ENCODE peak calls at places on chromosomes 12 and 14, in five cellular contexts. E is endothelial cell of umbilical vein, I is mammary epithelial cell, M is OCI-LY7, F is neural progenitor cell. Z is an unnamed sample.

GRCh38 chr14:91286530-91286937 is 42.0 kb upstream of the GPR68 start:
- DNase-seq in M (peak; percentile 80), I (peak; percentile 64), E (peak; percentile 82), F (peak; percentile 83), Z (peak; percentile 80)

GRCh38 chr12:78457951-78458350 is 406.6 kb upstream of the SYT1 start:
- DNase-seq in I (no peak), E (no peak), M (peak; percentile 66), F (no peak), Z (no peak)

GRCh38 chr12:45377815-45378214 is 161.9 kb downstream of the ANO6 start:
- DNase-seq in F (no peak), E (no peak), M (no peak), I (no peak), Z (no peak)

GRCh38 chr14:64636208-64636979 is 67.8 kb upstream of the PLEKHG3 start:
- DNase-seq in M (peak; percentile 69), I (peak; percentile 29), F (peak; percentile 81), E (peak; percentile 65), Z (peak; percentile 63)

GRCh38 chr12:50242751-50243191 is 40.5 kb downstream of the LIMA1 start:
- DNase-seq in F (no peak), M (no peak), I (peak; percentile 58), E (no peak), Z (no peak)

GRCh38 chr12:86948851-86949250 is 692.7 kb upstream of the MGAT4C start:
- DNase-seq in F (no peak), M (no peak), E (no peak), I (no peak), Z (no peak)

GRCh38 chr12:7145671-7146070 is 15.5 kb downstream of the CLSTN3 start:
- DNase-seq in E (no peak), I (no peak), F (no peak), M (no peak), Z (no peak)

GRCh38 chr12:58202933-58203713 is 261.8 kb downstream of the ATP23 start:
- DNase-seq in M (peak; percentile 77), I (no peak), E (peak; percentile 90), F (no peak), Z (no peak)

GRCh38 chr14:81313200-81313599 is 86.9 kb downstream of the STON2 start:
- DNase-seq in M (no peak), E (no peak), F (no peak), I (peak; percentile 64), Z (no peak)

GRCh38 chr14:104320611-104321086 is 182.3 kb downstream of the KIF26A start:
- DNase-seq in E (no peak), F (no peak), I (no peak), M (no peak), Z (no peak)

GRCh38 chr14:104323551-104324175 is 185.3 kb downstream of the KIF26A start:
- DNase-seq in F (no peak), M (no peak), I (no peak), E (no peak), Z (no peak)

GRCh38 chr14:104319489-104320241 is 181.3 kb downstream of the KIF26A start:
- DNase-seq in M (no peak), F (no peak), E (no peak), I (no peak), Z (no peak)

GRCh38 chr14:104322531-104323466 is 184.4 kb downstream of the KIF26A start:
- DNase-seq in F (peak; percentile 41), E (no peak), M (no peak), I (no peak), Z (no peak)

GRCh38 chr14:104321151-104322130 is 183.1 kb downstream of the KIF26A start:
- DNase-seq in F (no peak), E (no peak), I (no peak), M (no peak), Z (no peak)
- H3K4me1 ChIP-seq in F (no peaks in the 10 kb centered on the region), E (no peaks in the 10 kb centered on the region), I (no peaks in the 10 kb centered on the region), M (no peaks in the 10 kb centered on the region), Z (no peaks in the 10 kb centered on the region)

GRCh38 chr12:81259360-81259759 is 181.5 kb downstream of the ACSS3 start:
- DNase-seq in I (no peak), F (no peak), M (no peak), E (no peak), Z (no peak)

GRCh38 chr12:81253360-81253759 is 175.5 kb downstream of the ACSS3 start:
- DNase-seq in M (no peak), I (no peak), E (no peak), F (no peak), Z (no peak)

GRCh38 chr12:81255456-81255855 is 177.6 kb downstream of the ACSS3 start:
- DNase-seq in F (no peak), M (no peak), E (no peak), I (no peak), Z (no peak)

GRCh38 chr12:81257952-81258551 is 180.2 kb downstream of the ACSS3 start:
- DNase-seq in I (peak; percentile 26), F (peak; percentile 56), M (peak; percentile 24), E (peak; percentile 66), Z (peak; percentile 24)

DNA sequence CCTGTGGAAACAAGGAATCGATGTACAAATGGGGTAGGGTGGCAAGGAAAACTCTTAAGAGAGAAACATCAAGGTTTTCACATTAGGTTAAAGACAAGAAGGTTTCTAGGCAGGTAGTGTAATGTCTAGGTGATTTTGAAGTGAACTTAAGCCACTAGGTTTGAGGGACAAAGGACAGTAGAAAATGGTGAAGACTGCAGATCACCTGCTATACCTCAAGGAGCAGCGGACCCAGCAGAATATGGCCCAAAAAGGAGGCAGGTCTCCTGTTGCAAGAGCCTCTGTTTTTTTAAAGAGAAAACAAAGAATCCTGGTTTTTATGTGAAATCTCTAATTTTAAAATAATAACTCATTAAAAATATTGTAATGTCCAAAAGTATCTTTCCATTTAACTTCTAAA is 178.1 kb downstream of the ACSS3 start:
- DNase-seq in I (no peak), F (no peak), E (no peak), M (no peak), Z (no peak)
- H2AFZ ChIP-seq in I (no peak overlapping the region), F (no peak overlapping the region), E (no peak overlapping the region), M (no peak overlapping the region), Z (peak overlapping the region; percentile 5)

DNA sequence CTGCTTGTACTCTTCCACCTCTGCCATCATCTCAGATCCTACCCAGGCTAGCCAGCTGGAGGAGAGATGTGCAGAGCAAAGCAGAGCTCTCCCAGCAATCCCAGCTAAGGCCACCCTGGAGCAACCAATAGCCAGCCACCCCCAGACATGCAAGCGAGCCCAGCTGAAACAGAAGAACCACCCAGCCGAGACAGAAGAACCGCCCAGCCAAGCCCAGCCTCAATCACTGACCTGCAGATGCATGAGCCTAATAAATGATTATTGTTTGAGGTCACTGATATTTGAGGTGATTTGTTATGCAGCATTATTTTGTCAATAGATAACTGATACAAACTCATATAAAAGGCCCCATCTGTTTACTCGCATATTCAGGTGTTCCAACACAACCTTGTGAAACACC is 106.3 kb downstream of the SCARB1 start:
- DNase-seq in I (no peak), M (no peak), E (no peak), F (no peak), Z (no peak)
- H3K4me1 ChIP-seq in I (peaks cover 15% of the 10 kb centered on the region), M (no peaks in the 10 kb centered on the region), E (no peaks in the 10 kb centered on the region), F (peaks cover 11% of the 10 kb centered on the region), Z (peaks cover 18% of the 10 kb centered on the region)

GRCh38 chr14:68840454-68840853 is 47.6 kb upstream of the ZFP36L1 start:
- DNase-seq in F (no peak), I (no peak), E (no peak), M (no peak), Z (no peak)
- H2AFZ ChIP-seq in F (no peak overlapping the region), I (no peak overlapping the region), E (no peak overlapping the region), M (no peak overlapping the region), Z (no peak overlapping the region)

GRCh38 chr12:108821407-108822397 is 35.7 kb downstream of the SSH1 start:
- DNase-seq in F (no peak), I (peak; percentile 40), E (no peak), M (no peak), Z (no peak)
- H3K4me1 ChIP-seq in F (peaks cover 14% of the 10 kb centered on the region), I (peaks cover 36% of the 10 kb centered on the region), E (peaks cover 58% of the 10 kb centered on the region), M (peaks cover 14% of the 10 kb centered on the region), Z (peaks cover 10% of the 10 kb centered on the region)

GRCh38 chr12:10243803-10244520 is 31.3 kb downstream of the GABARAPL1 start:
- DNase-seq in E (no peak), M (peak; percentile 91), F (no peak), I (no peak), Z (no peak)
- H2AFZ ChIP-seq in E (no peak overlapping the region), M (peak overlapping the region; percentile 91), F (no peak overlapping the region), I (no peak overlapping the region), Z (no peak overlapping the region)

GRCh38 chr14:89613260-89614008 is 196.4 kb upstream of the FOXN3 start:
- DNase-seq in F (no peak), E (no peak), M (no peak), I (no peak), Z (no peak)
- H3K4me1 ChIP-seq in F (peaks cover 47% of the 10 kb centered on the region), E (peaks cover 28% of the 10 kb centered on the region), M (peaks cover 44% of the 10 kb centered on the region), I (peaks cover 8% of the 10 kb centered on the region), Z (peaks cover 13% of the 10 kb centered on the region)

GRCh38 chr12:104586325-104587048 is 129.7 kb downstream of the CHST11 start:
- DNase-seq in E (no peak), I (no peak), F (no peak), M (no peak), Z (no peak)

GRCh38 chr12:104585448-104586055 is 128.8 kb downstream of the CHST11 start:
- DNase-seq in M (no peak), E (no peak), I (peak; percentile 31), F (no peak), Z (no peak)

GRCh38 chr12:104589215-104589614 is 132.5 kb downstream of the CHST11 start:
- DNase-seq in M (no peak), I (no peak), F (no peak), E (no peak), Z (no peak)

GRCh38 chr12:104590002-104590401 is 133.3 kb downstream of the CHST11 start:
- DNase-seq in F (no peak), E (no peak), M (no peak), I (no peak), Z (no peak)

GRCh38 chr12:104588048-104588942 is 131.5 kb downstream of the CHST11 start:
- DNase-seq in E (peak; percentile 59), I (peak; percentile 97), F (no peak), M (no peak), Z (no peak)
- H2AFZ ChIP-seq in E (peak overlapping the region; percentile 57), I (peak overlapping the region; percentile 78), F (no peak overlapping the region), M (no peak overlapping the region), Z (no peak overlapping the region)

GRCh38 chr14:102557434-102558226 is 34.8 kb upstream of the RCOR1 start:
- DNase-seq in F (no peak), I (peak; percentile 78), E (no peak), M (no peak), Z (no peak)
- H3K4me1 ChIP-seq in F (no peaks in the 10 kb centered on the region), I (peaks cover 28% of the 10 kb centered on the region), E (peaks cover 6% of the 10 kb centered on the region), M (peaks cover 11% of the 10 kb centered on the region), Z (no peaks in the 10 kb centered on the region)

DNA sequence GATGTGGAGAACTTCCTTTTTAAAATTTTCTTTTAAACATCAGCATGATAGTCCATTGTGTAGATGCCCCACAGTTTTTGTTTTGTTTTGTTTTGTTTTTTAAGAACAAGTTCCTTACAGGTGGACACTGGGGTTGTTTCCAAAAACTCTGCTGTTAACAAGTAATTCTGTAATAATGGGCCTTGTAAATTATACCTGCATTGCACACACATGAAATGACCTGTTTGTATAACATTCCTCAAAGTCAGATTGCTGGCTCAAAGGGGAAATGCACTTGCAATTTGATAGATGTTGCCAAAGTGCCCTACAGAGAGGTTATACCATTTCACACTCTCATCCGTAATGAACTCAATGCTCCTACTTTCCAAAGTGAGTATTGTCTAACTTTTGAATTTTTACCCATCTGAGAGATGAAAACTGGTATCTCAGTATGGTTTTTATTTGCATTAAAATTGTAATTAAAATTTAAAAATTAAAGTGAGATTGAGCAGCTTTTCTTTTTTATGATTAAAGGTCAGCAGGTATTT is 89.2 kb downstream of the SPPL3 start:
- DNase-seq in E (peak; percentile 42), M (no peak), F (no peak), I (no peak), Z (no peak)
- H2AFZ ChIP-seq in E (no peak overlapping the region), M (no peak overlapping the region), F (no peak overlapping the region), I (no peak overlapping the region), Z (no peak overlapping the region)